ENCODE peak calls at places on chromosome X, in six cellular contexts. One of them, this sample, is unnamed.

GRCh38 chrX:96538104-96538725 is 146.4 kb upstream of the DIAPH2 start:
- DNase-seq in psoas muscle: no peak
- DNase-seq in activated naive CD4-positive, alpha-beta T cell treated with anti-CD3 and anti-CD28 coated beads, Interleukin-2, amount 50 U/mL, for 72 hours: no peak
- DNase-seq in NCI-H2081: no peak
- DNase-seq in HS-5: no peak
- DNase-seq in NCI-H1417: no peak
- DNase-seq in this sample: no peak

GRCh38 chrX:114017086-114017485 is 566.8 kb upstream of the HTR2C start:
- DNase-seq in NCI-H2081: no peak
- DNase-seq in HS-5: no peak
- DNase-seq in NCI-H1417: no peak
- DNase-seq in activated naive CD4-positive, alpha-beta T cell treated with anti-CD3 and anti-CD28 coated beads, Interleukin-2, amount 50 U/mL, for 72 hours: no peak
- DNase-seq in psoas muscle: no peak
- DNase-seq in this sample: no peak

GRCh38 chrX:118047446-118048186 is 69.0 kb downstream of the KLHL13 start:
- DNase-seq in activated naive CD4-positive, alpha-beta T cell treated with anti-CD3 and anti-CD28 coated beads, Interleukin-2, amount 50 U/mL, for 72 hours: no peak
- DNase-seq in NCI-H2081: no peak
- DNase-seq in psoas muscle: no peak
- DNase-seq in NCI-H1417: no peak
- DNase-seq in HS-5: no peak
- DNase-seq in this sample: no peak

GRCh38 chrX:2325076-2325784 is 175.5 kb downstream of the DHRSX start:
- DNase-seq in activated naive CD4-positive, alpha-beta T cell treated with anti-CD3 and anti-CD28 coated beads, Interleukin-2, amount 50 U/mL, for 72 hours: no peak
- DNase-seq in psoas muscle: peak; percentile 88
- DNase-seq in HS-5: no peak
- DNase-seq in NCI-H2081: no peak
- DNase-seq in NCI-H1417: no peak
- DNase-seq in this sample: no peak

GRCh38 chrX:33183366-33183765 is 28.0 kb downstream of the DMD start:
- DNase-seq in activated naive CD4-positive, alpha-beta T cell treated with anti-CD3 and anti-CD28 coated beads, Interleukin-2, amount 50 U/mL, for 72 hours: no peak
- DNase-seq in NCI-H2081: peak; percentile 36
- DNase-seq in NCI-H1417: no peak
- DNase-seq in psoas muscle: peak; percentile 51
- DNase-seq in HS-5: no peak
- DNase-seq in this sample: peak; percentile 65

GRCh38 chrX:97384685-97385084 is 501.0 kb downstream of the RPA4 start:
- DNase-seq in activated naive CD4-positive, alpha-beta T cell treated with anti-CD3 and anti-CD28 coated beads, Interleukin-2, amount 50 U/mL, for 72 hours: no peak
- DNase-seq in NCI-H1417: no peak
- DNase-seq in NCI-H2081: no peak
- DNase-seq in psoas muscle: no peak
- DNase-seq in HS-5: no peak
- DNase-seq in this sample: no peak

GRCh38 chrX:13167444-13168207 is 123.2 kb upstream of the FAM9C start:
- DNase-seq in NCI-H2081: peak; percentile 77
- DNase-seq in HS-5: no peak
- DNase-seq in activated naive CD4-positive, alpha-beta T cell treated with anti-CD3 and anti-CD28 coated beads, Interleukin-2, amount 50 U/mL, for 72 hours: no peak
- DNase-seq in NCI-H1417: peak; percentile 50
- DNase-seq in psoas muscle: no peak
- DNase-seq in this sample: no peak

GRCh38 chrX:138150709-138151108 is 560.8 kb downstream of the FGF13 start:
- DNase-seq in activated naive CD4-positive, alpha-beta T cell treated with anti-CD3 and anti-CD28 coated beads, Interleukin-2, amount 50 U/mL, for 72 hours: no peak
- DNase-seq in NCI-H1417: no peak
- DNase-seq in NCI-H2081: no peak
- DNase-seq in HS-5: no peak
- DNase-seq in psoas muscle: no peak
- DNase-seq in this sample: no peak

GRCh38 chrX:43551590-43551989 is 104.5 kb upstream of the MAOA start:
- DNase-seq in NCI-H2081: peak; percentile 27
- DNase-seq in NCI-H1417: no peak
- DNase-seq in psoas muscle: no peak
- DNase-seq in HS-5: no peak
- DNase-seq in activated naive CD4-positive, alpha-beta T cell treated with anti-CD3 and anti-CD28 coated beads, Interleukin-2, amount 50 U/mL, for 72 hours: no peak
- DNase-seq in this sample: no peak

GRCh38 chrX:150934453-150934852 is 36.0 kb upstream of the CD99L2 start:
- DNase-seq in HS-5: peak; percentile 43
- DNase-seq in NCI-H1417: no peak
- DNase-seq in psoas muscle: no peak
- DNase-seq in NCI-H2081: no peak
- DNase-seq in activated naive CD4-positive, alpha-beta T cell treated with anti-CD3 and anti-CD28 coated beads, Interleukin-2, amount 50 U/mL, for 72 hours: no peak
- DNase-seq in this sample: peak; percentile 21

GRCh38 chrX:43664258-43664657 is 8.2 kb downstream of the MAOA start:
- DNase-seq in activated naive CD4-positive, alpha-beta T cell treated with anti-CD3 and anti-CD28 coated beads, Interleukin-2, amount 50 U/mL, for 72 hours: no peak
- DNase-seq in HS-5: no peak
- DNase-seq in psoas muscle: no peak
- DNase-seq in NCI-H1417: no peak
- DNase-seq in NCI-H2081: no peak
- DNase-seq in this sample: no peak

GRCh38 chrX:24200133-24200532 is 50.6 kb downstream of the ZFX start:
- DNase-seq in HS-5: no peak
- DNase-seq in NCI-H1417: no peak
- DNase-seq in activated naive CD4-positive, alpha-beta T cell treated with anti-CD3 and anti-CD28 coated beads, Interleukin-2, amount 50 U/mL, for 72 hours: no peak
- DNase-seq in psoas muscle: no peak
- DNase-seq in NCI-H2081: no peak
- DNase-seq in this sample: no peak

GRCh38 chrX:130170752-130171445 is 863 bp upstream of the RAB33A start:
- DNase-seq in activated naive CD4-positive, alpha-beta T cell treated with anti-CD3 and anti-CD28 coated beads, Interleukin-2, amount 50 U/mL, for 72 hours: peak; percentile 64
- DNase-seq in NCI-H1417: peak; percentile 89
- DNase-seq in psoas muscle: no peak
- DNase-seq in HS-5: no peak
- DNase-seq in NCI-H2081: peak; percentile 81
- DNase-seq in this sample: peak; percentile 88

This sample was measured in NCI-H345.